ENCODE peak calls at places on chromosomes 12 and 14, in six cellular contexts. C, V, F, G, B and U are unnamed samples.

GRCh38 chr12:29773076-29773475 is 10.7 kb downstream of the TMTC1 start:
- DNase-seq in G (no peak), V (no peak), B (no peak), C (no peak), F (no peak), U (no peak)

GRCh38 chr12:48815281-48816110 is 2.8 kb upstream of the CACNB3 start:
- DNase-seq in C (peak), B (peak), V (peak), G (peak), F (peak), U (peak)

GRCh38 chr14:59583755-59584154 is 7.1 kb upstream of the CCDC175 start:
- DNase-seq in F (peak), V (peak), C (no peak), G (peak), B (no peak), U (no peak)

GRCh38 chr14:38279556-38279955 is 23.7 kb upstream of the CLEC14A start:
- DNase-seq in V (no peak), C (no peak), B (no peak), F (no peak), G (no peak), U (no peak)

GRCh38 chr12:90390947-90391346 is 564.0 kb downstream of the CCER1 start:
- DNase-seq in V (no peak), C (no peak), B (peak), F (no peak), G (no peak), U (no peak)

GRCh38 chr14:96811265-96811664 is 14.1 kb downstream of the VRK1 start:
- DNase-seq in B (peak), V (peak), G (no peak), F (no peak), C (no peak), U (no peak)

GRCh38 chr14:32232481-32232880 is 29.4 kb upstream of the RNU6-8 start:
- DNase-seq in C (no peak), V (no peak), G (no peak), B (no peak), F (no peak), U (no peak)

GRCh38 chr14:88521818-88522217 is 33.0 kb downstream of the PTPN21 start:
- DNase-seq in V (peak), F (no peak), G (no peak), C (no peak), B (peak), U (no peak)

GRCh38 chr12:64218597-64218996 is 3.5 kb downstream of the KICS2 start:
- DNase-seq in G (peak), B (peak), C (no peak), F (no peak), V (no peak), U (no peak)

GRCh38 chr12:111298583-111299436 is 70.1 kb downstream of the PHETA1 start:
- DNase-seq in B (peak), G (peak), V (peak), C (peak), F (peak), U (peak)

GRCh38 chr14:103198429-103199140 is 75.3 kb downstream of the TNFAIP2 start:
- DNase-seq in F (no peak), B (peak), C (no peak), G (no peak), V (peak), U (no peak)

GRCh38 chr12:123991402-123991951 is 18.5 kb downstream of the ZNF664 start:
- DNase-seq in B (no peak), F (no peak), V (no peak), G (peak), C (no peak), U (no peak)

GRCh38 chr12:95178136-95178535 is 39.1 kb downstream of the FGD6 start:
- DNase-seq in G (no peak), F (no peak), V (no peak), C (no peak), B (peak), U (no peak)

GRCh38 chr12:131753757-131754156 is 42.9 kb downstream of the SFSWAP start:
- DNase-seq in F (peak), C (no peak), B (no peak), G (no peak), V (no peak), U (no peak)

GRCh38 chr14:51818748-51819386 is 41.5 kb upstream of the GNG2 start:
- DNase-seq in F (no peak), C (no peak), B (no peak), V (no peak), G (no peak), U (no peak)

GRCh38 chr12:117076410-117077372 is 22.5 kb downstream of the TESC start:
- DNase-seq in C (no peak), V (no peak), G (peak), F (no peak), B (peak), U (no peak)

GRCh38 chr12:127161466-127161865 is 1105.5 kb upstream of the TMEM132C start:
- DNase-seq in G (no peak), B (no peak), V (no peak), F (no peak), C (no peak), U (no peak)

GRCh38 chr12:122449317-122449716 is 26.8 kb upstream of the CLIP1 start:
- DNase-seq in F (no peak), B (peak), V (peak), G (no peak), C (no peak), U (no peak)

GRCh38 chr12:77724367-77724957 is 106.2 kb upstream of the NAV3 start:
- DNase-seq in F (no peak), B (no peak), C (no peak), G (peak), V (peak), U (no peak)

GRCh38 chr14:105073720-105074600 is 8.7 kb upstream of the GPR132 start:
- DNase-seq in F (no peak), C (no peak), V (no peak), G (no peak), B (no peak), U (no peak)

GRCh38 chr12:39990122-39991101 is 115.5 kb downstream of the SLC2A13 start:
- DNase-seq in B (peak), G (peak), V (peak), F (peak), C (peak), U (no peak)

GRCh38 chr14:72573725-72574426 is 320.0 kb downstream of the DPF3 start:
- DNase-seq in V (no peak), F (no peak), C (no peak), G (no peak), B (no peak), U (no peak)

GRCh38 chr12:105658389-105658788 is 327.9 kb downstream of the C12orf75 start:
- DNase-seq in C (no peak), B (no peak), G (no peak), F (no peak), V (no peak), U (no peak)

GRCh38 chr12:41365653-41366131 is 177.6 kb downstream of the PDZRN4 start:
- DNase-seq in V (no peak), G (peak), B (no peak), F (no peak), C (no peak), U (no peak)

GRCh38 chr12:115872212-115872611 is 405.3 kb downstream of the MED13L start:
- DNase-seq in G (peak), F (no peak), V (no peak), C (no peak), B (peak), U (no peak)
- H4K8ac ChIP-seq in G (no peak), F (no peak), V (no peak), C (no peak), B (peak), U (no peak)

GRCh38 chr14:58488550-58488949 is 61.0 kb downstream of the KIAA0586 start:
- DNase-seq in C (no peak), B (no peak), V (peak), G (peak), F (no peak), U (no peak)
- H4K8ac ChIP-seq in C (no peak), B (no peak), V (no peak), G (no peak), F (no peak), U (no peak)

GRCh38 chr12:57439762-57440266 is 5.2 kb downstream of the INHBC start:
- DNase-seq in C (no peak), F (no peak), G (no peak), V (no peak), B (no peak), U (no peak)
- H4K8ac ChIP-seq in C (no peak), F (no peak), G (no peak), V (no peak), B (no peak), U (no peak)

GRCh38 chr12:102652645-102653313 is 172.4 kb upstream of the IGF1 start:
- DNase-seq in V (no peak), G (no peak), B (no peak), F (no peak), C (no peak), U (no peak)
- H4K8ac ChIP-seq in V (no peak), G (no peak), B (no peak), F (no peak), C (no peak), U (no peak)

GRCh38 chr12:108616941-108617858 is 16.5 kb downstream of the SELPLG start:
- DNase-seq in C (no peak), F (no peak), B (peak), V (no peak), G (no peak), U (no peak)

GRCh38 chr12:108620236-108620879 is 13.3 kb downstream of the SELPLG start:
- DNase-seq in G (no peak), B (peak), V (peak), F (no peak), C (no peak), U (no peak)

GRCh38 chr12:108618079-108618952 is 15.4 kb downstream of the SELPLG start:
- DNase-seq in V (peak), F (peak), B (peak), C (peak), G (peak), U (peak)

GRCh38 chr12:108621161-108621560 is 12.5 kb downstream of the SELPLG start:
- DNase-seq in C (no peak), F (no peak), B (no peak), G (no peak), V (no peak), U (no peak)

DNA sequence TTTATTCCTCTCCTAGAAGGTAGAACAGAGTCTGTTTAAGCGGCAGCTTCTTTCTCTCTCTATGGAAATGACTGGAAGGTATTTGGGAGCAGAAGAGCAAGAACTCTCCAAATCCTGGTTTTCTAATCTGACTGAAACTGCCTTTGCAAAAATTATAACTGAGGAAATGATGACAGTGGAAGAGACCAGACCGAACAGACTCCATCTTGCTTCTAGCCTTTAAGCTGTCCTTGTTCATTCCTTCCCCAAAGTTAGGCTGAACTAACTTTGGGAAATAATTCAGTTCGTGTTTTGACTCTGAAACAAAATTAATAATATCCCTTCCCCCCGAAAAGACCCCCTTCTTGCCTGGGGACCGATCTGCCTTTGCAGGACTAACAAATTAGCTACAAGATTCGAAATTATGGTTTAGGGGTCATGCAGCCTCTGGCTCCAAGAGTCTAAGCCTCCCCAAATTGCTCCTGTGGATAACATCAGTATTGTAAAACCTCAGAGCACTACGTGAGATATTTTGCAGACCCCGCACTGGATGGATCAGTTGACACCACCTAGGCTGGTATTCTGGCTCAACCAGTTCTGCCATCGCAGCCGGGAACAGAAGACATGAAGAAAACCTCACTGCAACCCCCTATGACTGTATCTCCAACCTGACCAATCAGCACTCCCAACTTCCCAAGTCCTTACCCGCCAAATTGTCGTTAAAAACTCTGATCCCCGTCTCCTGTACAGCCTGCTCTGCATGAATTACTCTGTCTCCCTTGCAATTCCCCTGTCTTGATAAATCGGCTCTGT is 14.1 kb downstream of the SELPLG start:
- DNase-seq in C (no peak), B (peak), G (no peak), F (no peak), V (no peak), U (no peak)
- H4K8ac ChIP-seq in C (peak), B (peak), G (no peak), F (no peak), V (no peak), U (no peak)

DNA sequence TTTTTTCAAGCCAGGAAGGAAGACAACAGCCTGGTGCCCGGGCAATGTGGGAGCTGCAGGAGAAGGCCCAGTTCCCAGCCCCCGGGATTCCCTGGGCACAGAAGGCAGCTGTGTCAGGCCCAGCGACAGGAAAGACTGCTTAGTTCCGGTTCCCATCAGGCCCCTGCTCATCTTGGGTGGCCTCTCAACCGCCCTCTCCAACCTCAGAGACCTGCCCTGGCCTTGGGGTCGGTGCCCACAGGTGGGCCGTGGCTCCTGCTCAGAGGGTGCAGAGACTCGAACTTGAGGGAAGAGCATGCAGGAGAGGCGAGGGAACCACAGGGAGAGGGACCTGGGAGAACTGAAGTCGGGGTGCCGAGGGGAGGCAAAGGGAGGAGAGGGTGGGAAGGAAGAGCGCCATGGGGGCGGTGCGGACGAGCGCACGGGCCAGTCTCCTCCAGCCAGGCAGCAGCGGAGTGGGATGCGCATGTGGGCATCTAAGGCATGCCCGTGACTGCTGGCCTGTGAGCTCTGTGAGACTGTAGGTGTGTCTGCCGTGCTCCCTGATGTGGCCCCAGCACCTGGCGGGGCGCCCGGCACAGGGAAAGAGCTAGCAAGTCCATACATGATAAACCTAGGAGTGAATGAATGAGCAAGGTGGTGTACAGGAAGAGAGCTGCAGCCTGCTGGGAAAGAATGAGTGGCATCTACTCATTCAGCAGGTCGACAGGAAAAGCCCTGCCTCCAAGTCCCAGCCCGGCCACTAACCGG is 42.7 kb downstream of the SSH1 start:
- DNase-seq in B (no peak), G (no peak), V (no peak), F (no peak), C (no peak), U (no peak)
- H4K8ac ChIP-seq in B (no peak), G (no peak), V (no peak), F (no peak), C (peak), U (no peak)